ENCODE peak calls at places on chromosome 5, in five cellular contexts. M is left lung, O is H1, E is fibroblast of pulmonary artery, P is OCI-LY7. S is an unnamed sample.

GRCh38 chr5:153713913-153714312 is 223.4 kb downstream of the GRIA1 start:
- DNase-seq in M (no peak), O (no peak), P (no peak), E (peak), S (no peak)

GRCh38 chr5:151234476-151235238 is 10.8 kb upstream of the CCDC69 start:
- DNase-seq in M (peak), O (no peak), P (peak), E (peak), S (peak)

GRCh38 chr5:128020012-128020411 is 63.6 kb upstream of the SLC12A2 start:
- DNase-seq in P (no peak), M (no peak), O (no peak), E (no peak), S (no peak)

GRCh38 chr5:102583663-102584062 is 84.9 kb upstream of the SLCO6A1 start:
- DNase-seq in P (peak), E (peak), O (no peak), M (no peak), S (no peak)

GRCh38 chr5:176596689-176597416 is 13.1 kb downstream of the GPRIN1 start:
- DNase-seq in M (no peak), O (no peak), E (peak), P (peak), S (peak)

GRCh38 chr5:37871023-37871815 is 31.4 kb upstream of the GDNF start:
- DNase-seq in E (peak), M (no peak), O (no peak), P (no peak), S (no peak)

GRCh38 chr5:121693864-121694263 is 157.8 kb upstream of the FTMT start:
- DNase-seq in O (no peak), E (no peak), P (no peak), M (no peak), S (no peak)

GRCh38 chr5:66992547-66992946 is 204.1 kb downstream of the CD180 start:
- DNase-seq in E (no peak), O (no peak), M (no peak), P (no peak), S (no peak)

GRCh38 chr5:159105318-159106053 is 5.8 kb upstream of the EBF1 start:
- DNase-seq in M (no peak), P (no peak), O (no peak), E (no peak), S (no peak)

GRCh38 chr5:34522599-34523381 is 133.3 kb upstream of the RAI14 start:
- DNase-seq in O (peak), P (peak), M (peak), E (peak), S (peak)

GRCh38 chr5:34524123-34524522 is 132.0 kb upstream of the RAI14 start:
- DNase-seq in E (peak), O (no peak), M (no peak), P (no peak), S (no peak)

GRCh38 chr5:34525761-34526160 is 130.4 kb upstream of the RAI14 start:
- DNase-seq in P (no peak), E (no peak), M (no peak), O (no peak), S (no peak)

GRCh38 chr5:34521628-34522290 is 134.4 kb upstream of the RAI14 start:
- DNase-seq in O (no peak), E (no peak), M (no peak), P (no peak), S (no peak)

DNA sequence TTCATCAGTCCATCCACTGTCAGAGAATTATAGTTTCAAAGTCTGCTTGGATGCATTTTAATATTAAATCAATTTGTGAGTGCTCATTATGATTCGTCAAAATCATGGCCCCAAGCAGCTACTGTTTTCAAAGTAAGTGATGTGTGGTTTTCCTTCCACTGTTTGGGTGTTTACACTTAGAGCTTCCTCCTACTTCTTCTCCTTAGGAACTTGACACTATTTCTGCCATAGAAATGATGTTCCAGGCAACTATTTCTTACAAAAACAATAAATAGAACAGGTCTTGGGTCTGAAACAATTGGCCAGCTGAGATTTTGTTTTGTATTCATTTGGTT is 132.8 kb upstream of the RAI14 start:
- DNase-seq in E (no peak), O (no peak), M (no peak), P (no peak), S (no peak)
- TF ChIP-seq CTCF in E (no peak), O (no peak), M (no peak), P (peak), S (no peak)

DNA sequence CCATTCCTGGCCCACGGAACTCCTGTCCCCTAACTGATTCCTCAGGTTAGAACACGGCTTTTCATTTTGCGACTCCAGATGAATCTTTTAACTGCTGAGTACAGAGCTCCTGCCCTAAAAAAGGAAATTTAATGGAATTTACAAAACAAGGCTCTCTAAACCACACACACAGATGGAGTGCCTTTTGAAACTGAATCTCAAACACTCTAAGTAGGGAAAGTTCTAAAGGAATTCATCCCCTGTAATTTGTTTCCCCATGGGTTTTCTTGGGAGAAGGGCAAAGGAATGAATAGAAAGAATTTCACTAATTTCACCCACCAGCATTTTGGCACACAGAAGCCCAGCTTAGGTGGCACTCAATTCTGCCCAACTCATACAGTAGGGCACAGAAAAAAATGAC is 106.5 kb downstream of the THBS4 start:
- DNase-seq in E (no peak), P (no peak), O (no peak), M (no peak), S (no peak)
- TF ChIP-seq CTCF in E (no peak), P (no peak), O (no peak), M (no peak), S (no peak)

GRCh38 chr5:1652873-1653707 is 129.3 kb upstream of the LPCAT1 start:
- DNase-seq in O (no peak), E (no peak), M (no peak), P (peak), S (no peak)
- TF ChIP-seq CTCF in O (no peak), E (no peak), M (no peak), P (no peak), S (no peak)

DNA sequence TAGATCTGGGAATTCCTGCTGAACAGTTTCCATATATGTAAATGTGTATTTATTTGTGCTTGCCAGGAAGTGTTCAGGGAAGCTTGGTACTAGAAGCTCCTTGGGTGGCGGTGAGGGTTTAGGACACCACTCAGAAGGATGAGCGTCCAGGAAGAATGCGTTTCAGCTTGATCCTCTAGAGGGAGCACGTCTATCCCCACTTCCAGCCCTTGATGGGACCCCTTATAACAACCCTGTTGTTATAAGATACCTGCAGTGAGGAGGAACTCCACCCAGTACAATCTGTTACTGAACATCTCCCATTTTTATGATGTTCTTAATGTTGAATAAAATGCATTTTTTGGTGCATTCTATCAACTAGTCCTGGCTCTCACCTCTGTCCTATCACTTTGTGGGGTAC is 88.9 kb downstream of the CYFIP2 start:
- DNase-seq in P (peak), O (no peak), M (no peak), E (no peak), S (no peak)
- TF ChIP-seq CTCF in P (peak), O (peak), M (no peak), E (peak), S (no peak)

S was measured in GM13977.